ENCODE peak calls at places on chromosome 4, in seven cellular contexts. T, X, D, I, B, Z and N are unnamed samples.
A peak's percentile ranks its signal among the peaks of the same experiment; 100 is the strongest.

GRCh38 chr4:140884431-140885058 is 128.4 kb upstream of the TBC1D9 start:
- DNase-seq in I (peak; percentile 73), B (peak; percentile 58), X (no peak), Z (peak; percentile 16), D (peak; percentile 83), T (peak; percentile 7), N (no peak)

GRCh38 chr4:148684638-148685037 is 242.4 kb upstream of the NR3C2 start:
- DNase-seq in T (no peak), B (no peak), X (no peak), Z (no peak), D (no peak), I (no peak), N (no peak)

GRCh38 chr4:138204507-138204906 is 37.6 kb downstream of the SLC7A11 start:
- DNase-seq in Z (no peak), D (no peak), X (no peak), I (peak; percentile 12), T (no peak), B (no peak), N (no peak)

GRCh38 chr4:110970642-110971041 is 347.8 kb upstream of the PITX2 start:
- DNase-seq in Z (peak; percentile 14), B (peak; percentile 69), T (no peak), D (peak; percentile 69), I (peak; percentile 85), X (no peak), N (no peak)

GRCh38 chr4:67988986-67989385 is 25.7 kb upstream of the TMPRSS11A start:
- DNase-seq in I (no peak), T (no peak), D (no peak), B (no peak), Z (no peak), X (no peak), N (no peak)

GRCh38 chr4:168677063-168677462 is 180.2 kb downstream of the PALLD start:
- DNase-seq in B (no peak), Z (no peak), I (no peak), X (no peak), T (no peak), D (no peak), N (no peak)

GRCh38 chr4:76607266-76607799 is 172.3 kb downstream of the SHROOM3 start:
- DNase-seq in D (no peak), I (no peak), B (no peak), T (no peak), Z (no peak), X (no peak), N (peak; percentile 99)

GRCh38 chr4:13527192-13527982 is 16.9 kb downstream of the NKX3-2 start:
- DNase-seq in T (no peak), I (no peak), X (peak; percentile 49), Z (no peak), D (no peak), B (no peak), N (no peak)

GRCh38 chr4:107094332-107094731 is 58.2 kb upstream of the DKK2 start:
- DNase-seq in I (no peak), Z (no peak), B (no peak), D (peak; percentile 7), X (no peak), T (no peak), N (no peak)

GRCh38 chr4:87555751-87556619 is 26.8 kb upstream of the SPARCL1 start:
- DNase-seq in D (no peak), Z (no peak), X (no peak), I (no peak), T (peak; percentile 58), B (no peak), N (peak; percentile 29)

GRCh38 chr4:5976921-5977320 is 41.3 kb downstream of the C4orf50 start:
- DNase-seq in B (no peak), Z (no peak), X (peak; percentile 41), T (no peak), D (no peak), I (no peak), N (no peak)

GRCh38 chr4:13248621-13249298 is 235.4 kb downstream of the RAB28 start:
- DNase-seq in I (peak; percentile 4), Z (no peak), D (no peak), X (no peak), T (no peak), B (peak; percentile 9), N (no peak)

GRCh38 chr4:13992041-13992440 is 364.5 kb upstream of the BOD1L1 start:
- DNase-seq in Z (no peak), B (no peak), I (no peak), X (no peak), D (no peak), T (no peak), N (no peak)

GRCh38 chr4:115366390-115366789 is 253.0 kb upstream of the NDST4 start:
- DNase-seq in I (no peak), X (no peak), D (no peak), T (no peak), B (no peak), Z (no peak), N (no peak)

GRCh38 chr4:111689731-111690130 is 455.5 kb upstream of the FAM241A start:
- DNase-seq in Z (no peak), T (no peak), B (no peak), I (no peak), X (no peak), D (no peak), N (peak; percentile 54)

GRCh38 chr4:74635074-74635473 is 159.2 kb downstream of the BTC start:
- DNase-seq in X (no peak), D (no peak), Z (no peak), T (no peak), B (no peak), I (no peak), N (no peak)

GRCh38 chr4:22434895-22435294 is 81.0 kb downstream of the ADGRA3 start:
- DNase-seq in T (peak; percentile 17), X (no peak), B (peak; percentile 54), Z (peak; percentile 15), I (peak; percentile 51), D (peak; percentile 76), N (no peak)

DNA sequence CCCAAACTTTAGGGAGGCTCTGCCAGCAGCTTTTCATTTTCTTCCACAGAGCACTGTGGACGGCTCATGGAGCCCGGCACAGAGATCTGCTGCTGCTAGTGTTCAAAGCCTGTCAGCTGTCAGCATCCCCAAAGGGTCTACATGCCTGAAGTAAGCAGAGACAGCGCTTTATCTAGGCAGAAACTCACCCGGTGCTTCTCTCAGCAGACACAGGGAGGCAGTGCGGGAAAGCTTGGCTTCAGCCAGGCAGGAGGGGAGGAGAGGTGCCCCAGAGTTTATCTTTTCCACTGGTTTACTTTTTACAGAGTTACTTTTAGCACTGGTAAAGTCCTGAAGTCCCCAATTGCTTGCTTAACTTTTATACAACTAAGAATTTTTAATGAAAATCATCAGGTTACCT is 339.3 kb downstream of the NKX6-1 start:
- DNase-seq in X (no peak), T (no peak), B (peak; percentile 43), I (peak; percentile 37), Z (no peak), D (peak; percentile 83), N (no peak)
- TF ChIP-seq CTCF in X (no peak), T (peak; percentile 58), B (no peak), I (no peak), Z (no peak), D (no peak), N (no peak)

GRCh38 chr4:158500054-158500453 is 21.6 kb upstream of the RXFP1 start:
- DNase-seq in I (no peak), T (no peak), B (no peak), X (no peak), D (no peak), Z (no peak), N (no peak)

GRCh38 chr4:158490629-158491028 is 31.1 kb upstream of the RXFP1 start:
- DNase-seq in I (no peak), Z (no peak), D (no peak), B (no peak), T (no peak), X (no peak), N (peak; percentile 70)

GRCh38 chr4:158496030-158496741 is 25.5 kb upstream of the RXFP1 start:
- DNase-seq in X (no peak), T (no peak), B (peak; percentile 77), I (peak; percentile 42), D (peak; percentile 59), Z (peak; percentile 11), N (no peak)
- TF ChIP-seq CTCF in X (no peak), T (peak; percentile 79), B (peak; percentile 75), I (peak; percentile 49), D (peak; percentile 52), Z (no peak), N (peak; percentile 32)

GRCh38 chr4:26132858-26133257 is 188.0 kb upstream of the RBPJ start:
- DNase-seq in Z (peak; percentile 20), T (no peak), I (peak; percentile 14), X (no peak), D (no peak), B (no peak), N (no peak)
- TF ChIP-seq CTCF in Z (no peak), T (peak; percentile 34), I (peak; percentile 23), X (no peak), D (no peak), B (no peak), N (no peak)

GRCh38 chr4:167025651-167026050 is 208.6 kb downstream of the SPOCK3 start:
- DNase-seq in I (peak; percentile 44), Z (no peak), T (no peak), D (no peak), B (no peak), X (no peak), N (no peak)

GRCh38 chr4:167023359-167023925 is 210.9 kb downstream of the SPOCK3 start:
- DNase-seq in X (no peak), T (no peak), I (no peak), Z (no peak), B (no peak), D (no peak), N (no peak)

GRCh38 chr4:167014944-167015343 is 219.3 kb downstream of the SPOCK3 start:
- DNase-seq in X (no peak), T (no peak), D (no peak), I (no peak), Z (no peak), B (no peak), N (no peak)

GRCh38 chr4:167021545-167022155 is 212.6 kb downstream of the SPOCK3 start:
- DNase-seq in D (peak; percentile 78), T (no peak), I (peak; percentile 66), B (peak; percentile 78), Z (peak; percentile 70), X (no peak), N (no peak)

DNA sequence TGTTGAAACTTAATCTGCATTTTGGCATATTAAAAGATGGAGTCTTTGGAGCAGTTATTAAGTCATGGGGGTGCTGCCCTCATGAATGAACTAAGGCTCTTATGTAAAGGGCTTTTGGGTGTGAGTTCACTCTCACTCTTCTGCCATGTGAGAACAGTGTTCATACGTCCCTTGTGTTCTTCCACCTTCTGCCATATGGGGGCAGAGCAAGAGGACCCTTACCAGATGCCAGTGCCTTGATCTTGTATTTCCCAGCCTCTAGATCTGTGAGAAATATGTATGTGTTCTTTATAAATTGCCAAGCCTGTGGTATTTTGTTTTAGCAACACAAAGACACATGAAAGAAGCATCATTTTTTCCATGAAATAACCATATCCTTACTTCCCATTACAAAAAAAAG is 213.9 kb downstream of the SPOCK3 start:
- DNase-seq in X (no peak), B (peak; percentile 31), T (no peak), Z (no peak), I (peak; percentile 19), D (peak; percentile 17), N (no peak)
- TF ChIP-seq CTCF in X (no peak), B (no peak), T (peak; percentile 16), Z (no peak), I (no peak), D (peak; percentile 45), N (no peak)